ENCODE peak calls at places on chromosomes 13 and 19, in four cellular contexts. Y is K562, B is A549, A is GM12878. X is an unnamed sample.

GRCh38 chr19:8460516-8461298 is 15.9 kb downstream of the HNRNPM start:
- DNase-seq in A (no peak), B (no peak), Y (no peak), X (no peak)

GRCh38 chr13:78978381-78978998 is 319.5 kb upstream of the OBI1 start:
- DNase-seq in B (peak; percentile 13), Y (peak; percentile 20), A (peak; percentile 24), X (peak; percentile 50)

GRCh38 chr13:49125964-49126363 is 94.2 kb upstream of the MLNR start:
- DNase-seq in A (no peak), Y (no peak), B (no peak), X (no peak)

GRCh38 chr13:95564948-95565347 is 12.4 kb downstream of the CLDN10 start:
- DNase-seq in B (no peak), A (no peak), Y (no peak), X (no peak)

GRCh38 chr13:48896312-48896711 is 79.4 kb upstream of the FNDC3A start:
- DNase-seq in A (no peak), B (no peak), Y (peak; percentile 3), X (no peak)

GRCh38 chr13:33322474-33322827 is 36.9 kb upstream of the STARD13 start:
- DNase-seq in B (no peak), Y (no peak), A (no peak), X (no peak)

GRCh38 chr19:35045667-35046300 is 4.3 kb downstream of the HPN start:
- DNase-seq in A (peak; percentile 16), B (peak; percentile 95), Y (peak; percentile 76), X (no peak)

GRCh38 chr13:26262156-26262555 is 8.2 kb downstream of the CDK8 start:
- DNase-seq in A (no peak), Y (no peak), B (no peak), X (no peak)

GRCh38 chr13:79735228-79735627 is 254.3 kb downstream of the NDFIP2 start:
- DNase-seq in B (no peak), Y (no peak), A (no peak), X (no peak)

GRCh38 chr19:6556480-6556879 is 25.7 kb downstream of the TNFSF9 start:
- DNase-seq in Y (no peak), B (no peak), A (peak; percentile 71), X (no peak)
- TF ChIP-seq CHD4 in Y (no peak), B (no peak), A (no peak), X (no peak)

GRCh38 chr13:42820450-42820849 is 39.1 kb downstream of the FAM216B start:
- DNase-seq in B (no peak), A (no peak), Y (no peak), X (no peak)
- H3K27ac ChIP-seq in B (no peak overlapping the region), A (no peak overlapping the region), Y (no peak overlapping the region), X (no peak overlapping the region)

DNA sequence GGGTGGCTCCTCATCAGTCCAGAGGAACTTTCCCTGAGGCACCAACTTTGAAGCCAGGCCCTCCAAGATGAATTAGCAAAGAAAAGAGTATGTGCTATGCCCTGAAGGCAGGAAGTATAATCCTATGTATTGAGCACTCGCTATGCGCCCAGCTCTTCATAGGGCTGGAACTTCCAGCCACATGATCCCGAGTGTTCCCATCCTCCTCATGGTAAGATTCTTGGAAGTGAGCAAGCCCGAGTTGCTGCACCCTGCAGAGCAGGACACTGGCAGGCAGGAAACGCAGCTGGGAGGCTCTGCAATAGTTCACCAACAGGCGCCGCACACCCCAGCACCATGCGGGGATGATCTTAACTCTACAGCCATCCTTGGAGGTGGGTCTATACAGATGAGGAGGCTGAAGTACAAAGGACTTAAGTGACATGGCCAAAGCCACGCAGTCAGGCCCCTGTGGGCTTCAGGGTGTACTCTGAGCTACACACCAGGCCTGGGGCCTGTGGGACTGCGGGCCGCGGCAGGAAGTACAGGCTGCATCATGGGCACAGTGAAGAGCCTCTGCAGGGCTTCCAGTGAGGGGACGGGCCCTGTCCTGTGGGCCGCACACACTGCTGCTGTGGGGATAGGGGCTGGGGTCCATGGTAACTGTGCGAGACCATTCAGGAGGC is 25.1 kb downstream of the C19orf47 start:
- DNase-seq in Y (no peak), B (no peak), A (no peak), X (no peak)
- TF ChIP-seq CHD4 in Y (no peak), B (no peak), A (no peak), X (no peak)

GRCh38 chr13:20359335-20359734 is 127.2 kb upstream of the GJB6 start:
- DNase-seq in Y (no peak), A (no peak), B (peak; percentile 32), X (peak; percentile 32)
- H3K27ac ChIP-seq in Y (no peak overlapping the region), A (no peak overlapping the region), B (peak overlapping the region; percentile 30), X (no peak overlapping the region)

GRCh38 chr19:52442179-52442578 is 11.2 kb upstream of the ZNF578 start:
- DNase-seq in A (no peak), Y (no peak), B (no peak), X (no peak)

DNA sequence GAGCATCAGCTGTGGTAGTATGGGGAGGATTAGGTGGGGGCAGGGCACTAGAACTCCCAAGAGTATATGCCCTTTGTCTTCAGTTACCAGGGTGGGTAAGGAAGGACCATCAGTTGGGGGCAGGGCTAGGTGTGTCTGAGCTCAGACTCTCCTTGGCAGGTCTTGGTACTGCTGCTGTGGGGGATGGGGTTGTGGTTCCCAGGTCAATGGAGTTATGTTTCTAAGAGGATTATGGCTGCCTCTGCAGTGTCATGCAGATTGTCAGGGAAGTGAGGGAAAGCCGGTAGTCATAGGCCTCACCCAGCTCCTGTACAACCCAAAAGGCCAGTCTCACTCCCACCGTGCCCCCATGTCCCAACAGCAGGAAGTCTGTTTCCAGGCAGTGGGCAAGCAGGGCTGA is 8.8 kb upstream of the ZNF578 start:
- DNase-seq in Y (no peak), B (no peak), A (no peak), X (no peak)
- TF ChIP-seq CHD4 in Y (no peak), B (no peak), A (no peak), X (no peak)

GRCh38 chr13:41455725-41456419 is 1.5 kb upstream of the RGCC start:
- DNase-seq in A (no peak), Y (no peak), B (no peak), X (no peak)
- H3K27ac ChIP-seq in A (no peak overlapping the region), Y (no peak overlapping the region), B (no peak overlapping the region), X (no peak overlapping the region)

DNA sequence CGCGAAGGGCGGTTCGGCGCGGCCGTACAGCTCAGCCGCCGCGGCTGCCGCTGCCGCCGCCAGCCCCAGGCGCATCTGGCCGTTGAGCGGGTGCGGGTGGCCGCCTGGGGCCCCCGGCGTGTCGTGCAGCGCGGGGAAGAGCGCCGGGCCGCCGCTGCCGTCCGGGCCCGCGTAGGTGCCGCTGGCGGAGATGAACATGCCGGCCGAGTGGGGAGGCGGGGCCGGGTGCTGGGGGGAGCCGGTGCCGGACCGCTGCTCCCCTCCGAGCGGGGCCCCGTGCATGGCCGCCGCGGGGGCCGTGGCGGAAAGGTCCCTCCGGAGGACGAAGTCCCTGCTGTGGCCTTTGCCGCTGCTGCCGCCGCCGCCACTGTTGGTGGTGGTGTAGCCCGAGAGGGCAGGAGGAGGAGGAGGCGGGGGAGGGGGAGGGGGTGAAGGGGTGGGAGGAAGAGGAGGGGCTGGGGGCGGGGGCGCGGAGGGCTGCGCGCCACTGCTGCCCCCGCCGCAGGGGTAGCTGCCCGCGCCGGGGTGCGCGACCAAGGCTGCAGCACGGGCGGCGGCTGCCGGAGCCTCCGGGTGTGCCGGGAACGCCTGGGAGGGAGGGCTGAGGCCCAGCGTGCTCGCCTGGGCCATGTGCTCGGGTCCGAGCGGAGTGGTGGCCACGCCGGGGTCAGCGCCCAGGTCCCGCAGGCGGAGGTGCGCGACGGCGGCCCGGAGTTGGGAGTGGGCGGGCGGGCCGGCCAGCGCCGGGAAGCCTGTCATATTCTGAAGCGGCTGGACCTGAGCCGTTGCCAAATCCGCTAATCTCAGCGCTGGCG is 599 bp downstream of the ZIC5 start:
- DNase-seq in B (no peak), Y (peak; percentile 64), A (no peak), X (no peak)
- TF ChIP-seq CHD4 in B (no peak), Y (no peak), A (no peak), X (no peak)

DNA sequence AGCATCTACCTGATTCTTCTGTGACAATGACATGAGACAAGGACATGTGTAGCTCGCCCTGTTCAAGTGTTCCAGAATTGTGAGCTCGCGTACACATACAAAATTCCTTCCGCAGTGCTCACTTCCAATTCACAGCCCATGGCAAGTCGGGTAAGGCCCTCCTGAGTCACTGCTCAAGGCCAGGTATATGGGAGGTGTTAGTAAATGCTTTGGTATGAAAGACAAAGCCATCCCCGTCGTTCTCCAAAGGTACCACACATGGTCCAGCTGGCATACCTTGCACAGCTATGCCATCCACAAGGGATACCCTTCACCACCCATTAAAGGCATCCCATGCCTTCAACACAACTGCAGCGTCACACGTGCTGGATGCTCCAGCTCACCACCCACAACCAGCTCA is 4.4 kb upstream of the ELL start:
- DNase-seq in Y (no peak), A (no peak), B (no peak), X (no peak)
- H3K27ac ChIP-seq in Y (no peak overlapping the region), A (no peak overlapping the region), B (no peak overlapping the region), X (no peak overlapping the region)

DNA sequence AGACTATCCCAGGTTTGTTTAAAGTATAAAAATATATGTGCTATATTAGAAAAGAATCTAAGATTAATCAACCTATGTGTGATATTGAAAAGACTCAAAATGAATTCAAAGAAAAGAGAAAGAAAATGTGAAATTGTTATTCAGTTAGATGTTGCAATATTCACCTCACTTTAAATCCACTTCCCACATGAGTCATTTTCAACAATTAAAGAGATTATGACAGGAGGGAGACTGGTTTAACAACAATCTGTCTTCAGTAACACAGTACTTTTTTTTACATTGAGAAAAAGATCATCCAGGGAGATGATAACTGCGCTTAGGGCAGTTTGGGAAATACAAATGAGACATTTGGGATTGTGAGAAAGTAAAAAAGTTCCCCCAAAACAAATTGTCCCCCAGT is 1246.2 kb downstream of the SLITRK1 start:
- DNase-seq in B (no peak), A (no peak), Y (no peak), X (no peak)
- TF ChIP-seq CHD4 in B (no peak), A (no peak), Y (no peak), X (no peak)